ENCODE peak calls at places on chromosomes 1 and 21, in seven cellular contexts. One of them, this sample, is unnamed.

GRCh38 chr1:34474566-34474965 is 280.3 kb upstream of the GJB5 start:
- DNase-seq in heart right ventricle: no peak
- DNase-seq in left ventricle myocardium inferior: no peak
- DNase-seq in GM12865: no peak
- DNase-seq in lung: no peak
- DNase-seq in GM12864: no peak
- DNase-seq in OCI-LY7: no peak
- DNase-seq in this sample: no peak

GRCh38 chr1:231214918-231215675 is 25.9 kb upstream of the GNPAT start:
- DNase-seq in GM12865: peak
- DNase-seq in left ventricle myocardium inferior: no peak
- DNase-seq in lung: no peak
- DNase-seq in OCI-LY7: peak
- DNase-seq in heart right ventricle: no peak
- DNase-seq in GM12864: no peak
- DNase-seq in this sample: no peak

GRCh38 chr1:69494171-69494570 is 73.6 kb upstream of the LRRC7 start:
- DNase-seq in OCI-LY7: no peak
- DNase-seq in GM12864: no peak
- DNase-seq in heart right ventricle: no peak
- DNase-seq in left ventricle myocardium inferior: no peak
- DNase-seq in lung: no peak
- DNase-seq in GM12865: no peak
- DNase-seq in this sample: no peak

GRCh38 chr1:178986204-178986603 is 39.5 kb upstream of the FAM20B start:
- DNase-seq in GM12864: no peak
- DNase-seq in GM12865: no peak
- DNase-seq in heart right ventricle: no peak
- DNase-seq in lung: no peak
- DNase-seq in OCI-LY7: no peak
- DNase-seq in left ventricle myocardium inferior: no peak
- DNase-seq in this sample: no peak

GRCh38 chr1:2966435-2966834 is 54.8 kb upstream of the ACTRT2 start:
- DNase-seq in lung: no peak
- DNase-seq in left ventricle myocardium inferior: peak
- DNase-seq in OCI-LY7: no peak
- DNase-seq in heart right ventricle: no peak
- DNase-seq in GM12865: no peak
- DNase-seq in GM12864: no peak
- DNase-seq in this sample: no peak

GRCh38 chr1:159008744-159009188 is 941 bp upstream of the IFI16 start:
- DNase-seq in OCI-LY7: peak
- DNase-seq in left ventricle myocardium inferior: no peak
- DNase-seq in GM12865: peak
- DNase-seq in heart right ventricle: no peak
- DNase-seq in lung: no peak
- DNase-seq in GM12864: peak
- DNase-seq in this sample: no peak

GRCh38 chr1:176448340-176448739 is 14.6 kb upstream of the PAPPA2 start:
- DNase-seq in left ventricle myocardium inferior: no peak
- DNase-seq in lung: no peak
- DNase-seq in GM12865: no peak
- DNase-seq in heart right ventricle: no peak
- DNase-seq in GM12864: no peak
- DNase-seq in OCI-LY7: no peak
- DNase-seq in this sample: no peak

GRCh38 chr1:118918230-118918939 is 69.8 kb downstream of the TBX15 start:
- DNase-seq in left ventricle myocardium inferior: no peak
- DNase-seq in heart right ventricle: no peak
- DNase-seq in lung: no peak
- DNase-seq in GM12864: peak
- DNase-seq in GM12865: peak
- DNase-seq in OCI-LY7: peak
- DNase-seq in this sample: no peak

GRCh38 chr1:244695937-244696336 is 43.0 kb downstream of the DESI2 start:
- DNase-seq in left ventricle myocardium inferior: no peak
- DNase-seq in OCI-LY7: no peak
- DNase-seq in GM12864: no peak
- DNase-seq in GM12865: no peak
- DNase-seq in heart right ventricle: no peak
- DNase-seq in lung: no peak
- DNase-seq in this sample: no peak

GRCh38 chr1:218463194-218464156 is 118.3 kb downstream of the TGFB2 start:
- DNase-seq in lung: peak
- DNase-seq in OCI-LY7: no peak
- DNase-seq in left ventricle myocardium inferior: peak
- DNase-seq in GM12865: no peak
- DNase-seq in GM12864: no peak
- DNase-seq in heart right ventricle: peak
- DNase-seq in this sample: no peak

GRCh38 chr21:46457801-46458314 is 833 bp upstream of the DIP2A start:
- DNase-seq in GM12864: peak
- DNase-seq in OCI-LY7: peak
- DNase-seq in GM12865: peak
- DNase-seq in lung: no peak
- DNase-seq in heart right ventricle: peak
- DNase-seq in left ventricle myocardium inferior: peak
- DNase-seq in this sample: no peak

GRCh38 chr1:68178821-68179490 is 53.4 kb downstream of the WLS start:
- DNase-seq in OCI-LY7: no peak
- DNase-seq in lung: no peak
- DNase-seq in GM12864: peak
- DNase-seq in heart right ventricle: no peak
- DNase-seq in GM12865: peak
- DNase-seq in left ventricle myocardium inferior: no peak
- DNase-seq in this sample: no peak

GRCh38 chr1:209962856-209963255 is 24.8 kb downstream of the SYT14 start:
- DNase-seq in left ventricle myocardium inferior: no peak
- DNase-seq in OCI-LY7: no peak
- DNase-seq in GM12865: no peak
- DNase-seq in heart right ventricle: no peak
- DNase-seq in GM12864: no peak
- DNase-seq in lung: no peak
- DNase-seq in this sample: no peak

GRCh38 chr21:35984654-35985366 is 75.5 kb downstream of the SETD4 start:
- DNase-seq in OCI-LY7: no peak
- DNase-seq in lung: no peak
- DNase-seq in GM12865: no peak
- DNase-seq in GM12864: no peak
- DNase-seq in left ventricle myocardium inferior: no peak
- DNase-seq in heart right ventricle: no peak
- DNase-seq in this sample: no peak

GRCh38 chr21:45990741-45991605 is 9.4 kb downstream of the COL6A1 start:
- DNase-seq in lung: no peak
- DNase-seq in left ventricle myocardium inferior: peak
- DNase-seq in OCI-LY7: no peak
- DNase-seq in GM12864: no peak
- DNase-seq in heart right ventricle: peak
- DNase-seq in GM12865: no peak
- DNase-seq in this sample: no peak

GRCh38 chr1:217482356-217483102 is 148.4 kb downstream of the GPATCH2 start:
- DNase-seq in GM12864: peak
- DNase-seq in lung: no peak
- DNase-seq in heart right ventricle: no peak
- DNase-seq in GM12865: peak
- DNase-seq in OCI-LY7: no peak
- DNase-seq in left ventricle myocardium inferior: no peak
- DNase-seq in this sample: peak

DNA sequence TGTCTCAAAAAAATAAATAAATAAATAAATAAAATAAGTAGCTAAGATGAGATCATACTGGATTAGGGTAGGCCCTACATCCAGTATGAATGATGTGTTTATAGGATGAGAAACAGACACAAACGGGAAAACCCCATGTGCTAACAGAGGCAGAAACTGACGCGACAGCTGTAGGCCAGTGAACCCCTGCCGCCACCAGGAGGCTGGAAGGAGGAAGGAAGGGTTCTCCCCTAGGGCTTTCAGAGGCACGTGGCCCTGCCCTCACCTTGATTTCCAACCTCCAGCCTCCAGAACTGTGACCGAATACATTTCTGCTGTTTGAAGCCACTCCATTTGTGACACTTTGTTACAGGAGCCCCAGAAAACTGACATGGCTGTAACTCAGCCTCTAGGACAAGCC is 38.5 kb downstream of the CHD5 start:
- DNase-seq in GM12865: peak
- DNase-seq in left ventricle myocardium inferior: no peak
- DNase-seq in GM12864: no peak
- DNase-seq in lung: no peak
- DNase-seq in OCI-LY7: peak
- DNase-seq in heart right ventricle: no peak
- DNase-seq in this sample: no peak
- TF ChIP-seq CTCF in GM12865: peak
- TF ChIP-seq CTCF in left ventricle myocardium inferior: no peak
- TF ChIP-seq CTCF in GM12864: peak
- TF ChIP-seq CTCF in lung: no peak
- TF ChIP-seq CTCF in OCI-LY7: peak
- TF ChIP-seq CTCF in heart right ventricle: no peak
- TF ChIP-seq CTCF in this sample: peak

GRCh38 chr1:47178665-47179022 is 11.2 kb downstream of the PDZK1IP1 start:
- DNase-seq in GM12864: no peak
- DNase-seq in left ventricle myocardium inferior: no peak
- DNase-seq in GM12865: no peak
- DNase-seq in heart right ventricle: no peak
- DNase-seq in OCI-LY7: no peak
- DNase-seq in lung: no peak
- DNase-seq in this sample: no peak
- H3K4me3 ChIP-seq in GM12864: peak
- H3K4me3 ChIP-seq in left ventricle myocardium inferior: peak
- H3K4me3 ChIP-seq in GM12865: peak
- H3K4me3 ChIP-seq in heart right ventricle: no peak
- H3K4me3 ChIP-seq in OCI-LY7: no peak
- H3K4me3 ChIP-seq in lung: no peak
- H3K4me3 ChIP-seq in this sample: peak

GRCh38 chr21:42598159-42598735 is 55.2 kb upstream of the PDE9A start:
- DNase-seq in lung: no peak
- DNase-seq in OCI-LY7: no peak
- DNase-seq in heart right ventricle: no peak
- DNase-seq in GM12865: no peak
- DNase-seq in GM12864: no peak
- DNase-seq in left ventricle myocardium inferior: no peak
- DNase-seq in this sample: no peak
- TF ChIP-seq CTCF in lung: no peak
- TF ChIP-seq CTCF in OCI-LY7: no peak
- TF ChIP-seq CTCF in heart right ventricle: no peak
- TF ChIP-seq CTCF in GM12865: no peak
- TF ChIP-seq CTCF in GM12864: no peak
- TF ChIP-seq CTCF in left ventricle myocardium inferior: no peak
- TF ChIP-seq CTCF in this sample: no peak

GRCh38 chr1:148264374-148265276 is 112.5 kb upstream of the NBPF11 start:
- DNase-seq in heart right ventricle: no peak
- DNase-seq in OCI-LY7: no peak
- DNase-seq in lung: no peak
- DNase-seq in left ventricle myocardium inferior: no peak
- DNase-seq in GM12865: peak
- DNase-seq in GM12864: no peak
- DNase-seq in this sample: no peak
- H3K4me3 ChIP-seq in heart right ventricle: no peak
- H3K4me3 ChIP-seq in OCI-LY7: peak
- H3K4me3 ChIP-seq in lung: no peak
- H3K4me3 ChIP-seq in left ventricle myocardium inferior: peak
- H3K4me3 ChIP-seq in GM12865: peak
- H3K4me3 ChIP-seq in GM12864: peak
- H3K4me3 ChIP-seq in this sample: no peak

DNA sequence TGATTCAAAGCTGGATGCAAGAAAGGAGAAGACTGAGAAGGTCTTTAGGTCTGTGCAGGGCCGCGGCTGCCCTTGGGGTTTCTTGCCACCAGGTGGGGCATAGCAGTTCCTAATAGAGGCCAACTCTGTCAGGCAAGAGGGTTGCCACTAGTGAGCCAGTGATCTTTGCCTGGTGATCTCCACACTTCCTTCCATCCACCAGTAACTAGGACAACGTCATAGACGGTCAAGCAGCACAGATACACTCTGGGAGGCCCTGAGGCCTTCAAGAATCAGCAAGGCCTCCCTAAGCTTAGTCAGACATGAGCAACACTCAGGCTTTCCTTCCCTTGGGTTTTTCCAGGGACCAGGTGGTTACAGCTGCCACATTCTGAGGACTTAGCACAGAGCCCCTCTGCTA is 32.9 kb upstream of the ATP2B4 start:
- DNase-seq in heart right ventricle: no peak
- DNase-seq in left ventricle myocardium inferior: no peak
- DNase-seq in GM12864: no peak
- DNase-seq in lung: no peak
- DNase-seq in OCI-LY7: peak
- DNase-seq in GM12865: peak
- DNase-seq in this sample: no peak
- TF ChIP-seq CTCF in heart right ventricle: no peak
- TF ChIP-seq CTCF in left ventricle myocardium inferior: peak
- TF ChIP-seq CTCF in GM12864: peak
- TF ChIP-seq CTCF in lung: no peak
- TF ChIP-seq CTCF in OCI-LY7: peak
- TF ChIP-seq CTCF in GM12865: peak
- TF ChIP-seq CTCF in this sample: no peak

GRCh38 chr1:79005945-79006344 is 585 bp downstream of the ADGRL4 start:
- DNase-seq in GM12864: no peak
- DNase-seq in OCI-LY7: no peak
- DNase-seq in heart right ventricle: no peak
- DNase-seq in GM12865: no peak
- DNase-seq in left ventricle myocardium inferior: no peak
- DNase-seq in lung: no peak
- DNase-seq in this sample: no peak
- H3K4me3 ChIP-seq in GM12864: no peak
- H3K4me3 ChIP-seq in OCI-LY7: no peak
- H3K4me3 ChIP-seq in heart right ventricle: no peak
- H3K4me3 ChIP-seq in GM12865: no peak
- H3K4me3 ChIP-seq in left ventricle myocardium inferior: peak
- H3K4me3 ChIP-seq in lung: peak
- H3K4me3 ChIP-seq in this sample: peak

GRCh38 chr1:155135416-155136197 is at the start of gene SLC50A1:
- DNase-seq in GM12864: peak
- DNase-seq in OCI-LY7: peak
- DNase-seq in lung: peak
- DNase-seq in left ventricle myocardium inferior: peak
- DNase-seq in heart right ventricle: peak
- DNase-seq in GM12865: peak
- DNase-seq in this sample: peak
- TF ChIP-seq CTCF in GM12864: no peak
- TF ChIP-seq CTCF in OCI-LY7: peak
- TF ChIP-seq CTCF in lung: no peak
- TF ChIP-seq CTCF in left ventricle myocardium inferior: peak
- TF ChIP-seq CTCF in heart right ventricle: peak
- TF ChIP-seq CTCF in GM12865: no peak
- TF ChIP-seq CTCF in this sample: no peak